ENCODE peak calls at places on chromosomes 11 and 22, in five cellular contexts. J is WTC11, Q is HCT116, X is HepG2, H is GM12878. T is an unnamed sample.

GRCh38 chr11:76232026-76232665 is 25.8 kb upstream of the WNT11 start:
- DNase-seq in J (no peak), Q (no peak), H (peak), X (no peak), T (no peak)

GRCh38 chr11:79192836-79193235 is 248.0 kb downstream of the TENM4 start:
- DNase-seq in X (no peak), Q (no peak), J (no peak), H (no peak), T (no peak)

GRCh38 chr11:71463331-71464211 is 10.6 kb downstream of the NADSYN1 start:
- DNase-seq in H (no peak), J (no peak), Q (no peak), X (no peak), T (no peak)

GRCh38 chr11:66904981-66905521 is 48.2 kb downstream of the LRFN4 start:
- DNase-seq in X (no peak), Q (no peak), H (no peak), J (no peak), T (no peak)

GRCh38 chr11:73343076-73343833 is 32.9 kb upstream of the RELT start:
- DNase-seq in X (no peak), J (peak), Q (no peak), H (no peak), T (no peak)

GRCh38 chr11:14499178-14499559 is 442 bp downstream of the COPB1 start:
- DNase-seq in J (peak), X (peak), H (no peak), Q (no peak), T (no peak)

GRCh38 chr11:85874265-85874664 is 19.1 kb downstream of the CCDC83 start:
- DNase-seq in J (no peak), X (no peak), H (no peak), Q (no peak), T (no peak)

GRCh38 chr11:75597636-75598035 is 35.6 kb downstream of the SERPINH1 start:
- DNase-seq in Q (peak), J (peak), X (peak), H (no peak), T (no peak)

GRCh38 chr11:10385696-10386095 is 69.4 kb upstream of the AMPD3 start:
- DNase-seq in H (no peak), X (no peak), J (no peak), Q (no peak), T (no peak)

GRCh38 chr11:9858822-9859221 is 194.9 kb downstream of the SWAP70 start:
- DNase-seq in Q (no peak), J (no peak), H (no peak), X (peak), T (no peak)

GRCh38 chr11:10305262-10305963 is 540 bp downstream of the ADM start:
- DNase-seq in X (peak), J (peak), Q (no peak), H (no peak), T (peak)

GRCh38 chr11:10588904-10589303 is 20.4 kb upstream of the LYVE1 start:
- DNase-seq in Q (no peak), J (no peak), X (no peak), H (no peak), T (no peak)

GRCh38 chr11:697028-697491 is 1.4 kb downstream of the TMEM80 start:
- DNase-seq in X (no peak), J (no peak), Q (no peak), H (peak), T (no peak)

GRCh38 chr11:93249437-93250210 is 51.8 kb upstream of the SLC36A4 start:
- DNase-seq in X (no peak), Q (no peak), H (no peak), J (no peak), T (no peak)

GRCh38 chr11:119691701-119692546 is 37.1 kb downstream of the NECTIN1 start:
- DNase-seq in J (no peak), H (no peak), X (no peak), Q (no peak), T (no peak)

GRCh38 chr11:33668468-33668825 is 32.2 kb downstream of the C11orf91 start:
- DNase-seq in J (no peak), Q (no peak), X (no peak), H (no peak), T (no peak)

GRCh38 chr11:82043316-82043715 is 690.3 kb downstream of the FAM181B start:
- DNase-seq in H (no peak), Q (no peak), X (no peak), J (no peak), T (no peak)

GRCh38 chr11:8335683-8336082 is 72.0 kb upstream of the LMO1 start:
- DNase-seq in Q (no peak), X (no peak), J (no peak), H (no peak), T (no peak)

GRCh38 chr11:8337396-8337795 is 73.7 kb upstream of the LMO1 start:
- DNase-seq in H (no peak), J (no peak), X (no peak), Q (no peak), T (no peak)

GRCh38 chr11:8335186-8335585 is 71.5 kb upstream of the LMO1 start:
- DNase-seq in H (no peak), J (no peak), Q (no peak), X (no peak), T (no peak)

GRCh38 chr11:8337115-8337386 is 73.4 kb upstream of the LMO1 start:
- DNase-seq in J (no peak), Q (no peak), X (no peak), H (no peak), T (no peak)

DNA sequence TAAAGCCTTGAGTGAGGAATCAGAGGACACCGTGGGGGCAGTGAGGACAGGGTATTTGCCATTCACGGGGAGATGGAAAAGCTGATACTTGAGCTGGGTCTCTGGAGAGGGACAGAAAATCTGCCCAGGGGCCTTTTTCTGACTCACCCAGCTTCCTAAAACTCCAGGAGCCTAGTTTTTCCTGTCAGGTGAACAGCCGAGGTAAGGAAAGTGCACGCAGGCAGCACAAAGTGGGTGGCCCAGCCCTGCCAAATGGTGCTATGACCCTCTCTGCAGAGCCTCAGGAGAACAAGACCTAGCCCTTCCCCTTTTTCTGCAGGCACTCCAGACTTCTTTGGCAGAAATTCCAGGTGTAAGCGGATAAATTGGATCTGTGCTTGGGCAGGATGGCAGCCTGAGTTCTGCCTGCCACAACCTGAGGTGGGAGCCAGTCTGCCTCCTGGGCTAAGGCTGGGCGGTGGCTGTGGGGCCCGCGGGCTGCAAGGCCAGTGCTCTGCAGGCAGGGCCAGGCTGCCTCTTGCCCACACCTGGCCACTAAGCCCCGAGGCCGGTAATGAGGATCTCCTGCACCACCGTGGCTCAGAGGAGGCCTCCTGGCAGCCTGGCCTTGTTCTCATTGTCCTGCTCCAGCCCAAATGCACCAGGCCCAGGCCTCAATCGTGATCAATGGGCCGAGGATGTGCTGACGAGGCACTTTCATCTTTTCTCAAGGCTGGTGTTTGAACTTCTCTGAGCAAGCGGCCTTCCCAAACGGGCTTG is 72.9 kb upstream of the LMO1 start:
- DNase-seq in J (no peak), H (no peak), X (no peak), Q (no peak), T (no peak)
- TF ChIP-seq ATF3 in J (no peak), H (no peak), X (no peak), Q (no peak), T (no peak)

GRCh38 chr22:30236875-30237274 is 9.7 kb downstream of the LIF start:
- DNase-seq in J (no peak), H (no peak), Q (no peak), X (no peak), T (no peak)

GRCh38 chr22:30239421-30240405 is 6.8 kb downstream of the LIF start:
- DNase-seq in J (no peak), H (no peak), Q (no peak), X (no peak), T (no peak)

GRCh38 chr22:30238136-30238535 is 8.4 kb downstream of the LIF start:
- DNase-seq in X (no peak), H (no peak), J (no peak), Q (no peak), T (no peak)

GRCh38 chr22:30240541-30241417 is 5.8 kb downstream of the LIF start:
- DNase-seq in J (no peak), X (no peak), Q (no peak), H (no peak), T (no peak)

DNA sequence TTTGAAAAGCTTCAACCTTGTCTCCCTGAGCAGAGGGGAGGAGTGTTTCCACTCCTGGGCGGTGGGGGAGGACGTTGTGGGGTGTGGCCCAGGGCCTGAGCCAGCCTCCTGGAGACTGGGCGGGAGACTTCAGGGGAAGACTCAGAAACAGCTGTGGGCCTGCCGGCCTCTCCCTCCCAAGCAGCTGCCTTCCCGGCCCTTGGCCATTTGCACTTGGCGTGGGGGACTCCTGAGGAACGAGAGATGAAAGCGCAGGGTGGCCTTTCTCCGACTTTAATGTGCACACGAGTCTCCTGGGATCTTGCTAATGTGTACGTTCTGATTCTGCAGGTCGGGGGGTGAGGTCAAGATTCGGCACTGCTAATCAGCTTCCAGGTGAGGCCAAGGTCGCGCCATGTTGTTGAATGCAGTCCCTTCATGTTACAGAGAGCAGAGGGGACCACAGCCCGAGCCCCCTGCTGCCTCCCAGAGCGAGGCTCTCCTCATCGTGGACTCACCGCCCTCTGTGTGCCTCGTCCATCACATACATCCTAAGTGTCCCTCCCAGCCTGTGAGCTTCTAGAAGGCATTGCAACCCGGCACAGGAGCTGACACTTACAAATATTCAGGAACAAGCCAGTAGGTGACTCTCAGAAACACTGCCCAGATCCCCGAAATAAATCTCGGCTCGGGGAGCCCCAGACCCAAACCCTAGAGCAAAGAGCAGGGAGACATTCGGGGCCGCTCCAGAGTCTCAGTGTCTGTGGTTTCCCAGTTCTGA is 7.7 kb downstream of the LIF start:
- DNase-seq in H (no peak), X (no peak), Q (no peak), J (peak), T (no peak)
- TF ChIP-seq ATF3 in H (no peak), X (no peak), Q (no peak), J (no peak), T (no peak)

GRCh38 chr11:121494355-121495099 is 41.8 kb upstream of the SORL1-AS1 start:
- DNase-seq in Q (no peak), H (peak), J (no peak), X (no peak), T (no peak)
- TF ChIP-seq ATF3 in Q (no peak), H (no peak), J (no peak), X (no peak), T (no peak)

DNA sequence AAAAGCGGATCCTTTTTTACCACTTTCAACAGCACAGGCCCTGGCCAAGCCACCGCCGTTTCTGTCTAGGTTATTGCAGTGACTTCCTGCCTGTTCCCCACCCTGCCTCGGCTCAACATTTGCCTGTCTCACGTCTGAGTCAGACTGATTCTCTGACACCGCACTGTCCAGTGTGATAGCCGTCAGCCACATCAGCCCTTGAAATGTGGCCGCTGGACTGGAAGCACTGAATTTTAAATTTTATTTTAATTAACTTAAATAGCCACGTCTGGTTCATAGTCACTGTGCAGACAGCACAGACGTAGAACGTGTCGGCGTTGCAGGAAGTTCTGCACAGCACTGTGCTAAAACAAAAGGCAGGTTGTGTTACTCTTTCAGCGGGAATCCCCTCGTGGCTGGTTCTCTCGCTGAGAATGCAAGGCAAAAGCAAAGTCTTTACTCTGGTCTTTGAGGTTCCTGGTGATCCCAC is 56.3 kb upstream of the ADSL start:
- DNase-seq in Q (no peak), H (peak), X (no peak), J (no peak), T (no peak)
- TF ChIP-seq ATF3 in Q (no peak), H (no peak), X (no peak), J (no peak), T (no peak)

GRCh38 chr11:70068950-70069349 is 9.2 kb upstream of the ANO1 start:
- DNase-seq in Q (no peak), X (no peak), H (no peak), J (no peak), T (peak)
- TF ChIP-seq ATF3 in Q (no peak), X (no peak), H (no peak), J (no peak), T (no peak)